ENCODE peak calls at places on chromosome 9, in four cellular contexts. K is IMR-90, W is K562, L is GM12878. F is an unnamed sample.

GRCh38 chr9:131590907-131591844 is 45.9 kb downstream of the PRRT1B start:
- DNase-seq in W (peak), K (peak), L (peak), F (peak)

GRCh38 chr9:32918628-32919027 is 82.8 kb downstream of the APTX start:
- DNase-seq in K (no peak), L (no peak), W (no peak), F (no peak)

GRCh38 chr9:5531251-5531972 is 21.1 kb downstream of the PDCD1LG2 start:
- DNase-seq in K (no peak), W (no peak), L (no peak), F (peak)

GRCh38 chr9:33778700-33779351 is 16.5 kb upstream of the PRSS3 start:
- DNase-seq in L (peak), K (peak), W (peak), F (peak)

GRCh38 chr9:109865521-109865920 is 85.5 kb downstream of the PALM2AKAP2 start:
- DNase-seq in W (no peak), L (no peak), K (no peak), F (no peak)

GRCh38 chr9:100714372-100715099 is 136.7 kb downstream of the CAVIN4 start:
- DNase-seq in W (peak), K (peak), L (no peak), F (peak)

GRCh38 chr9:14932246-14932645 is 22.0 kb upstream of the FREM1 start:
- DNase-seq in K (no peak), W (no peak), L (no peak), F (no peak)

GRCh38 chr9:96651626-96652025 is 3.5 kb downstream of the PRXL2C start:
- DNase-seq in K (peak), L (no peak), W (no peak), F (peak)

GRCh38 chr9:136093995-136094881 is 851 bp downstream of the NACC2 start:
- DNase-seq in L (no peak), K (peak), W (peak), F (peak)

GRCh38 chr9:95218790-95219189 is 98.7 kb downstream of the FANCC start:
- DNase-seq in K (no peak), W (no peak), L (no peak), F (no peak)

GRCh38 chr9:13728121-13728520 is 448.6 kb upstream of the MPDZ start:
- DNase-seq in L (no peak), K (no peak), W (no peak), F (peak)

GRCh38 chr9:135500525-135501260 is at the start of gene MRPS2:
- DNase-seq in K (peak), L (peak), W (peak), F (peak)

GRCh38 chr9:96417051-96417586 is 1.1 kb downstream of the ZNF367 start:
- DNase-seq in W (peak), L (peak), K (peak), F (peak)

GRCh38 chr9:12878342-12878978 is 103.6 kb downstream of the LURAP1L start:
- DNase-seq in K (peak), L (no peak), W (no peak), F (peak)

GRCh38 chr9:77708416-77708815 is 60.3 kb upstream of the GNA14 start:
- DNase-seq in K (peak), L (no peak), W (no peak), F (no peak)

GRCh38 chr9:36878986-36879982 is 154.8 kb downstream of the PAX5 start:
- DNase-seq in L (no peak), K (no peak), W (no peak), F (no peak)

GRCh38 chr9:121292051-121292450 is 24.1 kb downstream of the GSN start:
- DNase-seq in K (no peak), W (no peak), L (no peak), F (no peak)

GRCh38 chr9:107638922-107639321 is 149.4 kb upstream of the KLF4 start:
- DNase-seq in K (peak), L (no peak), W (no peak), F (peak)

GRCh38 chr9:105328872-105329728 is 84.6 kb downstream of the SLC44A1 start:
- DNase-seq in W (no peak), L (no peak), K (no peak), F (no peak)

GRCh38 chr9:89477811-89478583 is 19.9 kb downstream of the SEMA4D start:
- DNase-seq in W (no peak), K (peak), L (no peak), F (peak)

DNA sequence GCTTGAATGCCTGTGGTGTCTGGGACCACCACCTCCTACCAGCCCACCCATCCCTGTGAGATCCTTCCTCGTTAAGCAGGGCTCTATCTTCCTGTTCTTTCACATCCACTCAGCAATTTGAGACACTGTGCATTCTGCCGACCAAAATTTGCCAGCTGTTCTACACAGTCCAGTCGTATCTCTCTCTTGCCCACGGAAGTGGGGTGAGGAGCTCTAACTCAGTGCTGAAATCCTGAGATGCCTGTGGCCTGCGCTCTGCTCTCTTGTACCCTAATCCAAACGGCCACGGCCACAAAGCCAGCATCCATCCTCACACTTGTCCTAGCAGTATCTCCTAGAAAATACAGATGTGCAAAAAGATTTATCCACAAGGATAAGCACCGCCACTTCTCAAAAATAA is 97.9 kb downstream of the MVB12B start:
- DNase-seq in W (no peak), K (no peak), L (no peak), F (no peak)
- TF ChIP-seq FOS in W (no peak), K (no peak), L (no peak), F (no peak)

DNA sequence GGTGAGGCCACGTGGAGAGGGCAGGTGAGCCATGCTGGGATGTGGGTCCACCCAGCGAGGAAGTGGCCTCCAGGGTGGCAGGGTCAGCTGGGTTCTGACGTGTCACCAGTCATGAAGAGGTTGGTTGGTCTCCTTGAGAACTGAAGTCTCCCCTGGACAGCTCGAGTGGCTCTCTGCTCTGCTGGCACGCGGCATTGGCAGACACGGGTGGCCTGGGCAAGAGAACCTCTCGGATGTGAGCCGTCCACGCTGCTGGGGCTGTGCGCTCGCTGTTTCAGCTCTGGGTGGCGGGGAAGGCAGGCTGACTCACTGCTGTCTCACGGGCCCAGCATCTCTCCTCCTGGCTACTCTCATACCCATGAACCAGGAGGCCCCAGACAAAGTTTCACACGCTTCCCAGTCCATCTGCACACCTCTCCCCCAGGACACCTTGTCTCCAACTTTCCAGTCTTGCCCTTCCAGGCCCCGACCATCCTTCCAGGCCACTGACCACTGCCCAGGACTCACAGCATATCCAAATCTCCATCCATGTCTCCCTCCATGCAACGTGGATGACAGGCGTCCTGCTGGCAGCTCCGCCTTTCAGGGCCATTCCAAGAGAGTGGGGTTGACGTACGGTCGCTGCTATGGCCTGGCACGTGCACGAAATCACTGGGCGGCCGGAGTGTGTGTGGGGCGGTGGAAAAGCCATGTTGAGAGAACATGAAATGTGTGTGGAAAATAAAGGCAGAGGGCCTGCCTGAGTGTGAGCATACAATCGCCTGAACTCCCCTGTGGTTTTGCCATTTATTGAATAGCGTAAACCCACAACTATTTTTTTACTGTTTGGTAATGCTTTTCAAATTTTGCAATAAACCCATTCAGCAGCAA is 145.0 kb upstream of the COL5A1 start:
- DNase-seq in L (no peak), W (no peak), K (peak), F (no peak)
- TF ChIP-seq FOS in L (no peak), W (no peak), K (peak), F (no peak)

DNA sequence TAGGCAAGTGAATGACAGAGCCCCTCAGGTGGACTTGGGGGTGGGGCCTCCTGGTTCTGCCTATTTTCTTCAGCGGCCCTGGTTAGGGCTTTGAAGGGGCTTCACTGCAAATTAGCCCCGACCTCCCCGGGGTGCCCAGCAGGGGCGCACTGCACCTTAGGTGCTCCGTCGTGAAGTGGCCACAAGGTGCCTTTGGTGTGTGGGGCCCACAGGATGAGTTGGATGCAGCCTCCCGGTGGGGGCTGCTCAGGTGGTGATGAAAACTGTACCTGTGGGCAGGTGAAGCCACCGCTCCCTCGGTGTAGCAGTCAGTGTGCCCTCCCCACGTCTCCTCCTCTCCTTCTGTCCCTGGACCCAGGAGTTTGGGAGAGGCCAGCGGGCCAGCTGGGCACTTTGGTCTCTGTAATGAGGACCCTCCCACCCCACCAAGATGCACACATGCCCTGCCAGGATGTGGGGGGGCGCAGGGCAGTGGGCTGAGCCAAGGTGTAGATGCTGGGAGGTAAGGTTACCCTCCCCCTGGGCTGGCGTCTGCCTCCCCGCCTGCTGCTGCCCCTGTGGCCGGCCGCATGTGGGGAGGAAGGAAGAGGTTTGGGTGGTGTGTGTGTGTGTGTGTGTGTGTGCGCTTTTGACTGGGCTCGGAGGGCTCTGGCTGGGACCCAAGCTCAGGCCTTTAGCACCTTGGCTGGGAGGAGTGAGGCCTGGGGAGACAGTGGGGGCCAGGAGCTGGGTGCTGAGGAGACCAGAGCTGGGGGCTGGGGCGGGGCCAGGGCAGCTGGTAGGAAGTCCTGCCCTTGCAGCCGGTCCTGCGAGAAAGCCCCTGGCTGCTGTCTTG is 55.6 kb downstream of the RXRA start:
- DNase-seq in L (no peak), K (no peak), W (peak), F (peak)
- TF ChIP-seq FOS in L (no peak), K (no peak), W (no peak), F (no peak)

DNA sequence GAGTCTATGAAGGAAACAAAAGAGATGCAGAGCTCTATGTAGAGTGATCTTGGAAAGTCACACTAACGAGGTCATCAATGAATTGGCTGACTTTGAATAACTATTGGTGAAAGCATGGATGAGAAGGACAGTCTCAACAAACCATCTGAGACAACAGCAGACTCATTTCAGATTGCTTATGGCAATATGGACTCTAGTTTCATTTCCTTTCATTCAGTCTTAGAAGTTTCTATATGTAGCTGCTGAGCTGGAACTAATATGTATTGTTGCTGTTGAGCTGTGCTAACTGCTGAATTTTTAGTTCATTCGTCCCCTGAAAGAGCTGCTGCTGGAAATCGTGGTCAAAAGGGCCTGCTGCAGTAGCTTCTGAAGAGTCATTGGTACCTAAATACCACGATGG is 31.3 kb downstream of the TNFSF15 start:
- DNase-seq in K (no peak), W (no peak), L (no peak), F (no peak)
- TF ChIP-seq FOS in K (no peak), W (no peak), L (no peak), F (no peak)

F was measured in endothelial cell of umbilical vein.